ENCODE peak calls at places on chromosomes 5 and 9, in ten cellular contexts. One of them, this sample, is unnamed.

GRCh38 chr5:12672141-12672540 is 767.9 kb upstream of the CTNND2 start:
- DNase-seq in Peyer's patch: no peak
- DNase-seq in lower lobe of right lung: no peak
- DNase-seq in K562: no peak
- DNase-seq in GM23248: no peak
- DNase-seq in endodermal cell: peak; percentile 59
- DNase-seq in sigmoid colon: no peak
- DNase-seq in fibroblast of lung: no peak
- DNase-seq in adipocyte: no peak
- DNase-seq in psoas muscle: no peak
- DNase-seq in this sample: no peak

GRCh38 chr5:61275841-61276240 is 56.2 kb upstream of the ZSWIM6 start:
- DNase-seq in Peyer's patch: peak; percentile 30
- DNase-seq in lower lobe of right lung: peak; percentile 88
- DNase-seq in K562: no peak
- DNase-seq in GM23248: peak; percentile 73
- DNase-seq in endodermal cell: no peak
- DNase-seq in sigmoid colon: peak; percentile 80
- DNase-seq in fibroblast of lung: peak; percentile 64
- DNase-seq in adipocyte: peak; percentile 62
- DNase-seq in psoas muscle: peak; percentile 58
- DNase-seq in this sample: peak; percentile 82

GRCh38 chr9:133377721-133378216 is 1.6 kb downstream of the STKLD1 start:
- DNase-seq in Peyer's patch: no peak
- DNase-seq in lower lobe of right lung: no peak
- DNase-seq in K562: no peak
- DNase-seq in GM23248: peak; percentile 79
- DNase-seq in endodermal cell: no peak
- DNase-seq in sigmoid colon: no peak
- DNase-seq in fibroblast of lung: no peak
- DNase-seq in adipocyte: peak; percentile 44
- DNase-seq in psoas muscle: no peak
- DNase-seq in this sample: peak; percentile 17

GRCh38 chr5:111993242-111993641 is 236.2 kb upstream of the NREP start:
- DNase-seq in Peyer's patch: no peak
- DNase-seq in lower lobe of right lung: no peak
- DNase-seq in K562: no peak
- DNase-seq in GM23248: no peak
- DNase-seq in endodermal cell: no peak
- DNase-seq in sigmoid colon: no peak
- DNase-seq in fibroblast of lung: no peak
- DNase-seq in adipocyte: no peak
- DNase-seq in psoas muscle: no peak
- DNase-seq in this sample: no peak

GRCh38 chr5:128116445-128116844 is 32.9 kb downstream of the SLC12A2 start:
- DNase-seq in Peyer's patch: no peak
- DNase-seq in lower lobe of right lung: no peak
- DNase-seq in K562: no peak
- DNase-seq in GM23248: no peak
- DNase-seq in endodermal cell: no peak
- DNase-seq in sigmoid colon: no peak
- DNase-seq in fibroblast of lung: no peak
- DNase-seq in adipocyte: no peak
- DNase-seq in psoas muscle: no peak
- DNase-seq in this sample: no peak

GRCh38 chr9:70601000-70601929 is 186.8 kb upstream of the KLF9 start:
- DNase-seq in Peyer's patch: peak; percentile 41
- DNase-seq in lower lobe of right lung: peak; percentile 86
- DNase-seq in K562: no peak
- DNase-seq in GM23248: peak; percentile 96
- DNase-seq in endodermal cell: peak; percentile 49
- DNase-seq in sigmoid colon: peak; percentile 99
- DNase-seq in fibroblast of lung: peak; percentile 100
- DNase-seq in adipocyte: peak; percentile 98
- DNase-seq in psoas muscle: peak; percentile 98
- DNase-seq in this sample: peak; percentile 100

GRCh38 chr9:68533678-68534077 is 7.0 kb downstream of the TMEM252 start:
- DNase-seq in Peyer's patch: no peak
- DNase-seq in lower lobe of right lung: no peak
- DNase-seq in K562: no peak
- DNase-seq in GM23248: no peak
- DNase-seq in endodermal cell: no peak
- DNase-seq in sigmoid colon: no peak
- DNase-seq in fibroblast of lung: no peak
- DNase-seq in adipocyte: no peak
- DNase-seq in psoas muscle: no peak
- DNase-seq in this sample: peak; percentile 13

GRCh38 chr5:179228341-179229121 is 116.7 kb downstream of the ADAMTS2 start:
- DNase-seq in Peyer's patch: no peak
- DNase-seq in lower lobe of right lung: peak; percentile 35
- DNase-seq in K562: no peak
- DNase-seq in GM23248: no peak
- DNase-seq in endodermal cell: peak; percentile 72
- DNase-seq in sigmoid colon: peak; percentile 53
- DNase-seq in fibroblast of lung: no peak
- DNase-seq in adipocyte: no peak
- DNase-seq in psoas muscle: no peak
- DNase-seq in this sample: no peak

GRCh38 chr5:133387621-133388020 is 224.7 kb downstream of the FSTL4 start:
- DNase-seq in Peyer's patch: no peak
- DNase-seq in lower lobe of right lung: no peak
- DNase-seq in K562: no peak
- DNase-seq in GM23248: no peak
- DNase-seq in endodermal cell: no peak
- DNase-seq in sigmoid colon: peak; percentile 40
- DNase-seq in fibroblast of lung: no peak
- DNase-seq in adipocyte: no peak
- DNase-seq in psoas muscle: no peak
- DNase-seq in this sample: no peak

GRCh38 chr5:103232393-103232999 is 26.1 kb upstream of the MACIR start:
- DNase-seq in Peyer's patch: no peak
- DNase-seq in lower lobe of right lung: no peak
- DNase-seq in K562: peak; percentile 34
- DNase-seq in GM23248: peak; percentile 69
- DNase-seq in endodermal cell: no peak
- DNase-seq in sigmoid colon: no peak
- DNase-seq in fibroblast of lung: peak; percentile 63
- DNase-seq in adipocyte: peak; percentile 35
- DNase-seq in psoas muscle: no peak
- DNase-seq in this sample: peak; percentile 55

GRCh38 chr5:106401561-106401960 is 1269.2 kb downstream of the EFNA5 start:
- DNase-seq in Peyer's patch: no peak
- DNase-seq in lower lobe of right lung: no peak
- DNase-seq in K562: no peak
- DNase-seq in GM23248: no peak
- DNase-seq in endodermal cell: no peak
- DNase-seq in sigmoid colon: no peak
- DNase-seq in fibroblast of lung: no peak
- DNase-seq in adipocyte: no peak
- DNase-seq in psoas muscle: no peak
- DNase-seq in this sample: no peak

GRCh38 chr5:81021951-81022687 is 62.0 kb downstream of the RASGRF2 start:
- DNase-seq in Peyer's patch: no peak
- DNase-seq in lower lobe of right lung: no peak
- DNase-seq in K562: no peak
- DNase-seq in GM23248: no peak
- DNase-seq in endodermal cell: no peak
- DNase-seq in sigmoid colon: no peak
- DNase-seq in fibroblast of lung: no peak
- DNase-seq in adipocyte: no peak
- DNase-seq in psoas muscle: no peak
- DNase-seq in this sample: no peak

GRCh38 chr5:39178856-39179255 is 40.5 kb downstream of the FYB1 start:
- DNase-seq in Peyer's patch: no peak
- DNase-seq in lower lobe of right lung: no peak
- DNase-seq in K562: no peak
- DNase-seq in GM23248: no peak
- DNase-seq in endodermal cell: no peak
- DNase-seq in sigmoid colon: no peak
- DNase-seq in fibroblast of lung: no peak
- DNase-seq in adipocyte: no peak
- DNase-seq in psoas muscle: no peak
- DNase-seq in this sample: no peak

GRCh38 chr5:178116406-178116885 is 3.1 kb downstream of the N4BP3 start:
- DNase-seq in Peyer's patch: peak; percentile 84
- DNase-seq in lower lobe of right lung: no peak
- DNase-seq in K562: no peak
- DNase-seq in GM23248: no peak
- DNase-seq in endodermal cell: no peak
- DNase-seq in sigmoid colon: no peak
- DNase-seq in fibroblast of lung: no peak
- DNase-seq in adipocyte: no peak
- DNase-seq in psoas muscle: no peak
- DNase-seq in this sample: no peak

GRCh38 chr5:151104795-151105194 is 24.0 kb upstream of the TNIP1 start:
- DNase-seq in Peyer's patch: no peak
- DNase-seq in lower lobe of right lung: no peak
- DNase-seq in K562: no peak
- DNase-seq in GM23248: peak; percentile 86
- DNase-seq in endodermal cell: no peak
- DNase-seq in sigmoid colon: peak; percentile 94
- DNase-seq in fibroblast of lung: peak; percentile 89
- DNase-seq in adipocyte: peak; percentile 95
- DNase-seq in psoas muscle: peak; percentile 71
- DNase-seq in this sample: peak; percentile 43

GRCh38 chr5:33170414-33170813 is 270.4 kb upstream of the TARS1 start:
- DNase-seq in Peyer's patch: no peak
- DNase-seq in lower lobe of right lung: no peak
- DNase-seq in K562: no peak
- DNase-seq in GM23248: peak; percentile 31
- DNase-seq in endodermal cell: no peak
- DNase-seq in sigmoid colon: no peak
- DNase-seq in fibroblast of lung: peak; percentile 21
- DNase-seq in adipocyte: no peak
- DNase-seq in psoas muscle: no peak
- DNase-seq in this sample: no peak

GRCh38 chr5:8807636-8808035 is 738.2 kb downstream of the SEMA5A start:
- DNase-seq in Peyer's patch: no peak
- DNase-seq in lower lobe of right lung: no peak
- DNase-seq in K562: no peak
- DNase-seq in GM23248: peak; percentile 14
- DNase-seq in endodermal cell: no peak
- DNase-seq in sigmoid colon: no peak
- DNase-seq in fibroblast of lung: peak; percentile 67
- DNase-seq in adipocyte: no peak
- DNase-seq in psoas muscle: no peak
- DNase-seq in this sample: peak; percentile 52

DNA sequence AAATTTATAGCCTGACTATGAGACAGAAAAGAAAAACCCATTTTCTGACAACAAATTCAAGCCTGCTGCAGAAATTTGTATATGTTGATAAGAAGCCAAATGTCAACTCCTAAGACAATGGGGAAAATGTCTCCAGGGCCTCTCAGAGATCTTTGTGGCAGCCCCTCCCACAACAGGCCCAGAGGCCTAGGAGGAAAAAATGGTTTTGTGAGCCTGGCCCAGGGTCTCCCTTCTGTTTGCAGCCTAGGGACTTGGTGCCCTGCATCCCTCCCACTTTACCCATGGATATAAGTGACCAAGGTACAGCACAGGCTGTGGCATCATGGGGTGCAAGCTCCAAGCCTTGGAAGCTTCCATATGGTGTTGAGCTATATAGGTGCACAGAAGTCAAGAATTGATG is 740.2 kb downstream of the SEMA5A start:
- DNase-seq in Peyer's patch: no peak
- DNase-seq in lower lobe of right lung: no peak
- DNase-seq in K562: no peak
- DNase-seq in GM23248: no peak
- DNase-seq in endodermal cell: no peak
- DNase-seq in sigmoid colon: no peak
- DNase-seq in fibroblast of lung: no peak
- DNase-seq in adipocyte: no peak
- DNase-seq in psoas muscle: no peak
- DNase-seq in this sample: no peak
- H3K9me3 ChIP-seq in Peyer's patch: no peaks in the 10 kb centered on the region
- H3K9me3 ChIP-seq in lower lobe of right lung: peaks cover 9% of the 10 kb centered on the region
- H3K9me3 ChIP-seq in K562: peaks cover 3% of the 10 kb centered on the region
- H3K9me3 ChIP-seq in GM23248: peaks cover 5% of the 10 kb centered on the region
- H3K9me3 ChIP-seq in endodermal cell: peaks cover 28% of the 10 kb centered on the region
- H3K9me3 ChIP-seq in sigmoid colon: no peaks in the 10 kb centered on the region
- H3K9me3 ChIP-seq in fibroblast of lung: no peaks in the 10 kb centered on the region
- H3K9me3 ChIP-seq in adipocyte: peaks cover 42% of the 10 kb centered on the region
- H3K9me3 ChIP-seq in psoas muscle: peaks cover 16% of the 10 kb centered on the region
- H3K9me3 ChIP-seq in this sample: peaks cover 10% of the 10 kb centered on the region

GRCh38 chr5:25028994-25029393 is 384.2 kb upstream of the CDH10 start:
- DNase-seq in Peyer's patch: no peak
- DNase-seq in lower lobe of right lung: no peak
- DNase-seq in K562: no peak
- DNase-seq in GM23248: no peak
- DNase-seq in endodermal cell: no peak
- DNase-seq in sigmoid colon: peak; percentile 62
- DNase-seq in fibroblast of lung: no peak
- DNase-seq in adipocyte: no peak
- DNase-seq in psoas muscle: no peak
- DNase-seq in this sample: no peak

GRCh38 chr5:25025836-25026235 is 381.1 kb upstream of the CDH10 start:
- DNase-seq in Peyer's patch: no peak
- DNase-seq in lower lobe of right lung: no peak
- DNase-seq in K562: no peak
- DNase-seq in GM23248: no peak
- DNase-seq in endodermal cell: no peak
- DNase-seq in sigmoid colon: no peak
- DNase-seq in fibroblast of lung: no peak
- DNase-seq in adipocyte: no peak
- DNase-seq in psoas muscle: no peak
- DNase-seq in this sample: no peak

GRCh38 chr5:25027016-25027415 is 382.2 kb upstream of the CDH10 start:
- DNase-seq in Peyer's patch: no peak
- DNase-seq in lower lobe of right lung: no peak
- DNase-seq in K562: no peak
- DNase-seq in GM23248: no peak
- DNase-seq in endodermal cell: no peak
- DNase-seq in sigmoid colon: no peak
- DNase-seq in fibroblast of lung: no peak
- DNase-seq in adipocyte: no peak
- DNase-seq in psoas muscle: no peak
- DNase-seq in this sample: no peak
- H3K9me3 ChIP-seq in Peyer's patch: no peaks in the 10 kb centered on the region
- H3K9me3 ChIP-seq in lower lobe of right lung: no peaks in the 10 kb centered on the region
- H3K9me3 ChIP-seq in K562: no peaks in the 10 kb centered on the region
- H3K9me3 ChIP-seq in GM23248: no peaks in the 10 kb centered on the region
- H3K9me3 ChIP-seq in endodermal cell: no peaks in the 10 kb centered on the region
- H3K9me3 ChIP-seq in sigmoid colon: no peaks in the 10 kb centered on the region
- H3K9me3 ChIP-seq in fibroblast of lung: no peaks in the 10 kb centered on the region
- H3K9me3 ChIP-seq in adipocyte: no peaks in the 10 kb centered on the region
- H3K9me3 ChIP-seq in psoas muscle: no peaks in the 10 kb centered on the region
- H3K9me3 ChIP-seq in this sample: peaks cover 2% of the 10 kb centered on the region

GRCh38 chr9:40907657-40908624 is 220.5 kb downstream of the FOXD4L6 start:
- DNase-seq in Peyer's patch: no peak
- DNase-seq in lower lobe of right lung: no peak
- DNase-seq in K562: no peak
- DNase-seq in GM23248: no peak
- DNase-seq in endodermal cell: peak; percentile 15
- DNase-seq in sigmoid colon: no peak
- DNase-seq in fibroblast of lung: no peak
- DNase-seq in adipocyte: no peak
- DNase-seq in psoas muscle: no peak
- DNase-seq in this sample: no peak
- H3K9me3 ChIP-seq in Peyer's patch: peaks cover 72% of the 10 kb centered on the region
- H3K9me3 ChIP-seq in lower lobe of right lung: peaks cover 100% of the 10 kb centered on the region
- H3K9me3 ChIP-seq in K562: peaks cover 1% of the 10 kb centered on the region
- H3K9me3 ChIP-seq in GM23248: peaks cover 8% of the 10 kb centered on the region
- H3K9me3 ChIP-seq in endodermal cell: peaks cover 79% of the 10 kb centered on the region
- H3K9me3 ChIP-seq in sigmoid colon: peaks cover 67% of the 10 kb centered on the region
- H3K9me3 ChIP-seq in fibroblast of lung: no peaks in the 10 kb centered on the region
- H3K9me3 ChIP-seq in adipocyte: peaks cover 84% of the 10 kb centered on the region
- H3K9me3 ChIP-seq in psoas muscle: peaks cover 89% of the 10 kb centered on the region
- H3K9me3 ChIP-seq in this sample: peaks cover 54% of the 10 kb centered on the region

GRCh38 chr9:35142037-35142436 is 19.8 kb upstream of the UNC13B start:
- DNase-seq in Peyer's patch: no peak
- DNase-seq in lower lobe of right lung: no peak
- DNase-seq in K562: no peak
- DNase-seq in GM23248: no peak
- DNase-seq in endodermal cell: no peak
- DNase-seq in sigmoid colon: no peak
- DNase-seq in fibroblast of lung: no peak
- DNase-seq in adipocyte: no peak
- DNase-seq in psoas muscle: no peak
- DNase-seq in this sample: no peak
- H3K9me3 ChIP-seq in Peyer's patch: peaks cover 10% of the 10 kb centered on the region
- H3K9me3 ChIP-seq in lower lobe of right lung: peaks cover 31% of the 10 kb centered on the region
- H3K9me3 ChIP-seq in K562: peaks cover 7% of the 10 kb centered on the region
- H3K9me3 ChIP-seq in GM23248: no peaks in the 10 kb centered on the region
- H3K9me3 ChIP-seq in endodermal cell: peaks cover 41% of the 10 kb centered on the region
- H3K9me3 ChIP-seq in sigmoid colon: peaks cover 6% of the 10 kb centered on the region
- H3K9me3 ChIP-seq in fibroblast of lung: no peaks in the 10 kb centered on the region
- H3K9me3 ChIP-seq in adipocyte: peaks cover 61% of the 10 kb centered on the region
- H3K9me3 ChIP-seq in psoas muscle: peaks cover 4% of the 10 kb centered on the region
- H3K9me3 ChIP-seq in this sample: peaks cover 17% of the 10 kb centered on the region